ENCODE peak calls at places on chromosomes 5 and 9, in ten cellular contexts. H, O, I, Y, V, W, C, S, P and A are unnamed samples.

GRCh38 chr5:147756566-147756965 is 26.0 kb downstream of the JAKMIP2 start:
- DNase-seq in V (no peak), S (no peak), I (no peak), H (peak; percentile 8), O (no peak), C (no peak), W (no peak), Y (no peak), P (no peak), A (no peak)

GRCh38 chr5:107950774-107951173 is 280.0 kb upstream of the EFNA5 start:
- DNase-seq in P (no peak), H (no peak), I (no peak), V (no peak), Y (no peak), O (no peak), C (no peak), W (peak; percentile 61), S (no peak), A (no peak)

GRCh38 chr5:35618297-35618636 is 604 bp downstream of the SPEF2 start:
- DNase-seq in O (peak; percentile 0), P (no peak), W (no peak), C (peak; percentile 7), I (no peak), V (no peak), Y (no peak), H (no peak), S (no peak), A (no peak)

GRCh38 chr5:3740546-3741371 is 145.1 kb downstream of the IRX1 start:
- DNase-seq in S (no peak), P (peak; percentile 7), W (no peak), I (no peak), O (peak; percentile 14), V (no peak), H (no peak), C (no peak), Y (no peak), A (no peak)

GRCh38 chr9:112380102-112380581 is at the start of gene HSDL2:
- DNase-seq in P (no peak), I (peak; percentile 50), H (peak; percentile 57), C (no peak), V (peak; percentile 54), O (no peak), S (no peak), Y (no peak), W (no peak), A (no peak)

GRCh38 chr9:77877976-77878375 is 153.6 kb downstream of the GNAQ start:
- DNase-seq in I (no peak), P (no peak), O (no peak), S (no peak), Y (no peak), V (no peak), H (no peak), W (no peak), C (no peak), A (no peak)

GRCh38 chr5:121668635-121669034 is 183.0 kb upstream of the FTMT start:
- DNase-seq in H (no peak), S (no peak), V (no peak), P (no peak), I (peak; percentile 45), O (peak; percentile 85), C (no peak), W (no peak), Y (no peak), A (no peak)

GRCh38 chr9:134375430-134376385 is 49.5 kb downstream of the RXRA start:
- DNase-seq in S (no peak), C (peak; percentile 44), Y (no peak), W (peak; percentile 34), I (peak; percentile 22), V (peak; percentile 59), O (peak; percentile 77), P (peak; percentile 33), H (peak; percentile 73), A (no peak)

GRCh38 chr9:124660341-124660801 is 110.7 kb downstream of the NR6A1 start:
- DNase-seq in C (peak; percentile 87), W (peak; percentile 14), H (peak; percentile 7), V (no peak), I (peak; percentile 48), O (peak; percentile 81), S (no peak), Y (no peak), P (peak; percentile 57), A (peak; percentile 91)

GRCh38 chr5:137714931-137715330 is 21.0 kb downstream of the KLHL3 start:
- DNase-seq in I (no peak), Y (no peak), C (peak; percentile 60), O (no peak), S (no peak), P (no peak), V (no peak), W (no peak), H (no peak), A (no peak)

GRCh38 chr5:114363837-114364236 is 2.0 kb downstream of the KCNN2 start:
- DNase-seq in H (peak; percentile 4), P (no peak), C (no peak), V (no peak), O (no peak), W (no peak), Y (no peak), S (no peak), I (no peak), A (no peak)

GRCh38 chr9:123894822-123895221 is 35.1 kb downstream of the DENND1A start:
- DNase-seq in C (no peak), O (no peak), P (no peak), V (no peak), I (no peak), W (no peak), H (no peak), Y (no peak), S (no peak), A (no peak)

GRCh38 chr9:111922324-111923013 is 25.9 kb downstream of the UGCG start:
- DNase-seq in H (no peak), I (no peak), Y (no peak), W (no peak), C (no peak), S (no peak), O (no peak), P (no peak), V (no peak), A (no peak)

GRCh38 chr5:13276143-13276542 is 668.3 kb downstream of the DNAH5 start:
- DNase-seq in O (no peak), I (no peak), V (no peak), H (no peak), P (no peak), C (no peak), Y (no peak), S (no peak), W (no peak), A (no peak)

GRCh38 chr9:96486351-96487029 is 36.5 kb downstream of the HABP4 start:
- DNase-seq in H (peak; percentile 47), V (peak; percentile 75), P (no peak), C (no peak), I (peak; percentile 91), O (peak; percentile 78), S (no peak), Y (no peak), W (peak; percentile 40), A (peak; percentile 60)

GRCh38 chr5:132410451-132411381 is 41.2 kb downstream of the SLC22A5 start:
- DNase-seq in V (peak; percentile 86), O (peak; percentile 83), Y (peak; percentile 97), C (peak; percentile 79), H (peak; percentile 90), W (peak; percentile 89), S (no peak), I (peak; percentile 73), P (peak; percentile 79), A (peak; percentile 48)
- TF ChIP-seq CTCF in V (peak; percentile 77), O (peak; percentile 56), Y (peak; percentile 73), C (peak; percentile 72), H (peak; percentile 51), W (peak; percentile 62), S (peak; percentile 56), I (peak; percentile 19), P (peak; percentile 74), A (peak; percentile 64)

DNA sequence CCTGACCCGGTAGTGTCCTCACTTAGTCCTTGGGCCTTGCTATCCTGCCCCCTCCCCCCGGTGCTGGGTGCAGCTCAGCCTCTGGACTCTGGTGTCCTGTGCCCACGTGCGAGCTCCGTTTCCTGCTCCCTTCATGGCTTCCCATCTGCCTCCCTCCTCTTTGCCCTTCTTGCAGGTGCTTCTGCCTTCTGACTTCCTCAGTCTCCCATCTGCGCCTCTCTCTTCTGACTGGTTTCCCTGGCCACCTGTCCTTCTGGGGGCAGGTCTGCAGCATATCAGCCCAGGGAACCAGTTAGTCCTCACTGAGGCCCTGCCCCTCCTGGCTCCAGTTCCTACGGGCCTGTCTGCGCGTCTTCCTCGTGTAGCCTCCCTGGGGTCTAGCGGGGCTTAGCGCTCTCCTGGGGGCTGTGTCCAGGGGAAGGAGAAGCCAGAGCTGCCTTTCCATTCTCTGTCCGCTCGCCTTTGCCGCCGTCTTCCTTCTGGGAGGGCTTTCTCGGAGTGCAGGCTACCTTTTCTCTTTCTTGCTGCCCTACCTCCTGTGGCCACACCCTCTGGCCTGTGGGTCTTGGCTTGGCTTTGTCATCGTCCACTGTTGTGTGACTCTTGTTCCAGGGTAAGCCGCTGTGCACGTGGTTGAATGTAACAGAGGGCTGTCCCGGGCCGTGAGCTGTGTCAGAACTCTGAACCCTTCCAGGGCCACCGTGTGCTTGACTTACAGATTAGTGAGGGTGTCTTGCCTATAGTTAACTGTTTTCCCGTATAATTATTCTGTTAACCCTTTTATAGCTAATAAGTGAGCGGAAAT is 51.8 kb downstream of the EHMT1 start:
- DNase-seq in H (peak; percentile 84), S (peak; percentile 71), Y (peak; percentile 68), O (no peak), W (peak; percentile 40), I (peak; percentile 27), V (peak; percentile 40), C (no peak), P (no peak), A (peak; percentile 41)
- H3K4me3 ChIP-seq in H (no peak overlapping the region), S (no peak overlapping the region), Y (no peak overlapping the region), O (no peak overlapping the region), W (no peak overlapping the region), I (no peak overlapping the region), V (no peak overlapping the region), C (no peak overlapping the region), P (no peak overlapping the region), A (no peak overlapping the region)

DNA sequence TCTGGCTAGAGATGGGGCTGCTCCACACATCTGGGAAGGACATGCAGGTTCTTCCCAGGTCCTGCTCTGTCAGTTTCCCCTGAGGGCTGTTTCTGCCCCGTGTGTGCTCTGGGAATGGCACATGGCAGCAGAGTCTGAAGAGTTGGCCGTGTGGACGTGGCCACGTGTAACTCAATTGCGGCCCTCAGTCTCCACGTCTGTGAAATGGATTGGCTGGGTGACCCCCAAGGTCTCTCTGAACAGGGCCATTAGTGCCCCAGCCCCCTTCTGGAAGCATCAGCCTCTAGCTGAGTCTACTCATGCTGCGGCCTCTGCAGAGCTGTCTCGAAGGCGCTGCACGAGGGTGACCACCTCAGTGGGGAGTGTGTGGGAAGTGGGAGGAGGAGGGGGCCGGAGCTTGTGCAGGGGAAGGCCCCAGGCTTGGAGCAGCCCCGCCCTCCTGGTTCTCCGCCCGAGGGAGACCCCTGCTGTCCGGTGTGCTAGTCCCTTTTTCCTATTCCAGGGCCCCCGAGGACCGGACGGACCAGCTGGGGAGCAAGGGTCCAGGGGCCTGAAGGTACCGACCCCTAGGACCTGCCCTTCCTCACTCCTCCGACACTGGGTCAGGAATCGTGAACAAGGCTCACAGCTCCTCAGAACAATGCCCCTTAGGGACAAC is 58.9 kb upstream of the ORM1 start:
- DNase-seq in O (peak; percentile 31), H (no peak), P (no peak), W (peak; percentile 42), V (no peak), Y (no peak), S (no peak), I (no peak), C (no peak), A (no peak)
- TF ChIP-seq CTCF in O (peak; percentile 56), H (peak; percentile 5), P (peak; percentile 9), W (peak; percentile 29), V (peak; percentile 56), Y (no peak), S (no peak), I (no peak), C (no peak), A (peak; percentile 42)

GRCh38 chr9:37378613-37379004 is 43.9 kb upstream of the GRHPR start:
- DNase-seq in O (no peak), W (no peak), V (no peak), S (no peak), I (no peak), Y (no peak), P (no peak), C (no peak), H (no peak), A (no peak)
- H3K4me3 ChIP-seq in O (no peak overlapping the region), W (no peak overlapping the region), V (no peak overlapping the region), S (no peak overlapping the region), I (no peak overlapping the region), Y (no peak overlapping the region), P (no peak overlapping the region), C (no peak overlapping the region), H (no peak overlapping the region), A (no peak overlapping the region)